ENCODE peak calls at places on chromosomes 6 and 20, in five cellular contexts. B is sigmoid colon, E is fibroblast of lung, M is left lung, L is gastrocnemius medialis. I is an unnamed sample. For H3K27me3, the result is how much of the 10 kb centered on the place peaks cover.

GRCh38 chr6:108562503-108562993 is 1.8 kb downstream of the FOXO3 start:
- DNase-seq in B (peak), M (peak), L (peak), E (peak), I (no peak)

GRCh38 chr20:6663104-6663503 is 104.4 kb upstream of the BMP2 start:
- DNase-seq in L (no peak), E (no peak), B (no peak), M (no peak), I (no peak)

GRCh38 chr20:3864518-3864917 is 17.9 kb downstream of the MAVS start:
- DNase-seq in L (no peak), B (no peak), E (no peak), M (no peak), I (no peak)

GRCh38 chr6:11080296-11080695 is 13.3 kb upstream of the SMIM13 start:
- DNase-seq in B (no peak), M (no peak), E (no peak), L (no peak), I (no peak)

GRCh38 chr6:30781697-30782424 is 37.5 kb upstream of the IER3 start:
- DNase-seq in E (peak), L (peak), M (peak), B (peak), I (peak)

GRCh38 chr6:169386431-169387057 is 132.9 kb upstream of the THBS2 start:
- DNase-seq in E (peak), B (no peak), M (no peak), L (no peak), I (no peak)

GRCh38 chr20:15320941-15321340 is 983.5 kb upstream of the FLRT3 start:
- DNase-seq in E (no peak), B (no peak), M (no peak), L (no peak), I (no peak)

GRCh38 chr6:221531-222349 is 70.5 kb upstream of the DUSP22 start:
- DNase-seq in M (no peak), B (no peak), L (no peak), E (peak), I (no peak)

GRCh38 chr6:4170297-4170696 is 34.9 kb upstream of the ECI2 start:
- DNase-seq in M (no peak), E (no peak), B (no peak), L (no peak), I (no peak)

DNA sequence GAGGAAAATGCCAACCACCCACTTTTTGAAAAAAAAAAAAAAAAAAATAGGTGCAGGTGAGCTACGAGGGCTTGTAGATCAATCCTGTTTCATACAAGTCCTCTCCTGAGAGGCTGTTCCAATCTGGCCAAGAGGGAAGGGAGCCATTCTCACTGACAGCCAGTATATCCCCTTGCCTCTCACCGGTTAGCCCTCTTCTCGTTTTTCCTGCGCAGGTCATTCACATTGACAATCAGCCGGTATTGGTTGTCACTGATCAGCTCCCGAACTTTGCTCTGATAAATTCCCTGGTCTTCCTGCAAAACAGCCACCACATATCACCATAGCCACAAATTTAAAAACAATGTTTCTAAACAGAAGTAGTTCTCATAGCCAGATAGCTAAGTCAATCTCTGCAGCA is 1.4 kb downstream of the MCM3 start:
- DNase-seq in M (no peak), B (no peak), L (no peak), E (no peak), I (no peak)
- H3K27ac ChIP-seq in M (no peak), B (no peak), L (no peak), E (no peak), I (no peak)

GRCh38 chr6:85118233-85118632 is 331.6 kb upstream of the NT5E start:
- DNase-seq in L (no peak), E (no peak), B (no peak), M (no peak), I (no peak)
- TF ChIP-seq CTCF in L (no peak), E (no peak), B (no peak), M (no peak), I (no peak)

GRCh38 chr20:46315311-46315710 is 7.0 kb upstream of the CDH22 start:
- DNase-seq in E (no peak), M (no peak), L (no peak), B (no peak), I (no peak)
- H3K27me3 ChIP-seq in E (half or more), M (half or more), L (half or more), B (half or more), I (under half)

GRCh38 chr6:36121752-36122494 is 8.4 kb upstream of the MAPK13 start:
- DNase-seq in B (peak), M (no peak), L (no peak), E (no peak), I (no peak)
- H3K27ac ChIP-seq in B (no peak), M (peak), L (no peak), E (no peak), I (no peak)